ENCODE peak calls at places on chromosomes 2 and 18, in five cellular contexts. One of them, this sample, is unnamed.

GRCh38 chr18:79914614-79915160 is 36.8 kb downstream of the SLC66A2 start:
- DNase-seq in NCI-H2029 treated with DMSO at 0.1 percent for 48 hours: no peak
- DNase-seq in K562: no peak
- DNase-seq in GM12878: no peak
- DNase-seq in CD4-positive, alpha-beta memory T cell: no peak
- DNase-seq in this sample: no peak

GRCh38 chr2:201969938-201970785 is 63.5 kb upstream of the FZD7 start:
- DNase-seq in NCI-H2029 treated with DMSO at 0.1 percent for 48 hours: no peak
- DNase-seq in K562: no peak
- DNase-seq in GM12878: no peak
- DNase-seq in CD4-positive, alpha-beta memory T cell: no peak
- DNase-seq in this sample: no peak

GRCh38 chr2:69844560-69844959 is 15.1 kb downstream of the GMCL1 start:
- DNase-seq in NCI-H2029 treated with DMSO at 0.1 percent for 48 hours: no peak
- DNase-seq in K562: no peak
- DNase-seq in GM12878: no peak
- DNase-seq in CD4-positive, alpha-beta memory T cell: no peak
- DNase-seq in this sample: no peak

GRCh38 chr2:143778981-143779380 is 649.8 kb downstream of the ARHGAP15 start:
- DNase-seq in NCI-H2029 treated with DMSO at 0.1 percent for 48 hours: no peak
- DNase-seq in K562: no peak
- DNase-seq in GM12878: no peak
- DNase-seq in CD4-positive, alpha-beta memory T cell: no peak
- DNase-seq in this sample: no peak

GRCh38 chr2:196453613-196454047 is 185.9 kb upstream of the CCDC150 start:
- DNase-seq in NCI-H2029 treated with DMSO at 0.1 percent for 48 hours: no peak
- DNase-seq in K562: peak; percentile 7
- DNase-seq in GM12878: peak; percentile 72
- DNase-seq in CD4-positive, alpha-beta memory T cell: no peak
- DNase-seq in this sample: peak; percentile 18

GRCh38 chr2:67876176-67876575 is 186.6 kb downstream of the C1D start:
- DNase-seq in NCI-H2029 treated with DMSO at 0.1 percent for 48 hours: no peak
- DNase-seq in K562: no peak
- DNase-seq in GM12878: no peak
- DNase-seq in CD4-positive, alpha-beta memory T cell: no peak
- DNase-seq in this sample: no peak

GRCh38 chr2:173432049-173432754 is 77.5 kb downstream of the CDCA7 start:
- DNase-seq in NCI-H2029 treated with DMSO at 0.1 percent for 48 hours: no peak
- DNase-seq in K562: no peak
- DNase-seq in GM12878: no peak
- DNase-seq in CD4-positive, alpha-beta memory T cell: no peak
- DNase-seq in this sample: no peak

GRCh38 chr2:223779877-223780276 is 57.5 kb downstream of the AP1S3 start:
- DNase-seq in NCI-H2029 treated with DMSO at 0.1 percent for 48 hours: no peak
- DNase-seq in K562: peak; percentile 18
- DNase-seq in GM12878: no peak
- DNase-seq in CD4-positive, alpha-beta memory T cell: peak; percentile 44
- DNase-seq in this sample: peak; percentile 39

GRCh38 chr2:10419553-10420257 is 28.4 kb downstream of the ODC1 start:
- DNase-seq in NCI-H2029 treated with DMSO at 0.1 percent for 48 hours: no peak
- DNase-seq in K562: no peak
- DNase-seq in GM12878: no peak
- DNase-seq in CD4-positive, alpha-beta memory T cell: no peak
- DNase-seq in this sample: no peak

GRCh38 chr2:217000406-217000805 is 140.5 kb upstream of the TNP1 start:
- DNase-seq in NCI-H2029 treated with DMSO at 0.1 percent for 48 hours: no peak
- DNase-seq in K562: no peak
- DNase-seq in GM12878: no peak
- DNase-seq in CD4-positive, alpha-beta memory T cell: no peak
- DNase-seq in this sample: no peak

GRCh38 chr18:73153271-73153670 is 285.5 kb upstream of the NETO1 start:
- DNase-seq in NCI-H2029 treated with DMSO at 0.1 percent for 48 hours: no peak
- DNase-seq in K562: no peak
- DNase-seq in GM12878: no peak
- DNase-seq in CD4-positive, alpha-beta memory T cell: no peak
- DNase-seq in this sample: no peak

GRCh38 chr2:71419145-71419544 is 34.2 kb upstream of the DYSF start:
- DNase-seq in NCI-H2029 treated with DMSO at 0.1 percent for 48 hours: no peak
- DNase-seq in K562: no peak
- DNase-seq in GM12878: no peak
- DNase-seq in CD4-positive, alpha-beta memory T cell: no peak
- DNase-seq in this sample: no peak

GRCh38 chr2:222756951-222757645 is 85.6 kb downstream of the MOGAT1 start:
- DNase-seq in NCI-H2029 treated with DMSO at 0.1 percent for 48 hours: no peak
- DNase-seq in K562: no peak
- DNase-seq in GM12878: no peak
- DNase-seq in CD4-positive, alpha-beta memory T cell: no peak
- DNase-seq in this sample: peak; percentile 22

GRCh38 chr2:240604939-240605716 is 18.6 kb downstream of the CAPN10 start:
- DNase-seq in NCI-H2029 treated with DMSO at 0.1 percent for 48 hours: no peak
- DNase-seq in K562: no peak
- DNase-seq in GM12878: no peak
- DNase-seq in CD4-positive, alpha-beta memory T cell: no peak
- DNase-seq in this sample: peak; percentile 86

GRCh38 chr2:130391058-130391871 is 35.4 kb downstream of the PTPN18 start:
- DNase-seq in NCI-H2029 treated with DMSO at 0.1 percent for 48 hours: peak; percentile 42
- DNase-seq in K562: peak; percentile 66
- DNase-seq in GM12878: no peak
- DNase-seq in CD4-positive, alpha-beta memory T cell: peak; percentile 76
- DNase-seq in this sample: peak; percentile 71

GRCh38 chr2:65057391-65058052 is 1.3 kb downstream of the CEP68 start:
- DNase-seq in NCI-H2029 treated with DMSO at 0.1 percent for 48 hours: peak; percentile 83
- DNase-seq in K562: no peak
- DNase-seq in GM12878: peak; percentile 76
- DNase-seq in CD4-positive, alpha-beta memory T cell: peak; percentile 86
- DNase-seq in this sample: peak; percentile 50

GRCh38 chr2:99654419-99654818 is 164.6 kb upstream of the REV1 start:
- DNase-seq in NCI-H2029 treated with DMSO at 0.1 percent for 48 hours: no peak
- DNase-seq in K562: no peak
- DNase-seq in GM12878: no peak
- DNase-seq in CD4-positive, alpha-beta memory T cell: no peak
- DNase-seq in this sample: no peak

GRCh38 chr2:71716697-71717624 is 263.6 kb downstream of the DYSF start:
- DNase-seq in NCI-H2029 treated with DMSO at 0.1 percent for 48 hours: no peak
- DNase-seq in K562: peak; percentile 17
- DNase-seq in GM12878: no peak
- DNase-seq in CD4-positive, alpha-beta memory T cell: no peak
- DNase-seq in this sample: peak; percentile 13

GRCh38 chr2:43898134-43898957 is 59.6 kb downstream of the ABCG8 start:
- DNase-seq in NCI-H2029 treated with DMSO at 0.1 percent for 48 hours: no peak
- DNase-seq in K562: peak; percentile 43
- DNase-seq in GM12878: no peak
- DNase-seq in CD4-positive, alpha-beta memory T cell: no peak
- DNase-seq in this sample: no peak

GRCh38 chr2:156561326-156561725 is 125.1 kb downstream of the GPD2 start:
- DNase-seq in NCI-H2029 treated with DMSO at 0.1 percent for 48 hours: no peak
- DNase-seq in K562: no peak
- DNase-seq in GM12878: no peak
- DNase-seq in CD4-positive, alpha-beta memory T cell: no peak
- DNase-seq in this sample: no peak

GRCh38 chr2:239790313-239790712 is 234.8 kb downstream of the NDUFA10 start:
- DNase-seq in NCI-H2029 treated with DMSO at 0.1 percent for 48 hours: no peak
- DNase-seq in K562: no peak
- DNase-seq in GM12878: no peak
- DNase-seq in CD4-positive, alpha-beta memory T cell: no peak
- DNase-seq in this sample: no peak

GRCh38 chr18:2889761-2890192 is 43.0 kb downstream of the EMILIN2 start:
- DNase-seq in NCI-H2029 treated with DMSO at 0.1 percent for 48 hours: no peak
- DNase-seq in K562: no peak
- DNase-seq in GM12878: no peak
- DNase-seq in CD4-positive, alpha-beta memory T cell: peak; percentile 79
- DNase-seq in this sample: no peak

GRCh38 chr2:218216336-218216673 is 684 bp upstream of the ARPC2 start:
- DNase-seq in NCI-H2029 treated with DMSO at 0.1 percent for 48 hours: peak; percentile 42
- DNase-seq in K562: no peak
- DNase-seq in GM12878: no peak
- DNase-seq in CD4-positive, alpha-beta memory T cell: peak; percentile 47
- DNase-seq in this sample: no peak

GRCh38 chr2:106960633-106961205 is 74.8 kb upstream of the ST6GAL2 start:
- DNase-seq in NCI-H2029 treated with DMSO at 0.1 percent for 48 hours: no peak
- DNase-seq in K562: no peak
- DNase-seq in GM12878: no peak
- DNase-seq in CD4-positive, alpha-beta memory T cell: no peak
- DNase-seq in this sample: no peak

GRCh38 chr18:48622911-48623431 is 84.1 kb downstream of the CTIF start:
- DNase-seq in NCI-H2029 treated with DMSO at 0.1 percent for 48 hours: no peak
- DNase-seq in K562: no peak
- DNase-seq in GM12878: no peak
- DNase-seq in CD4-positive, alpha-beta memory T cell: no peak
- DNase-seq in this sample: no peak

GRCh38 chr2:104733544-104733943 is 120.4 kb upstream of the POU3F3 start:
- DNase-seq in NCI-H2029 treated with DMSO at 0.1 percent for 48 hours: no peak
- DNase-seq in K562: peak; percentile 56
- DNase-seq in GM12878: no peak
- DNase-seq in CD4-positive, alpha-beta memory T cell: no peak
- DNase-seq in this sample: peak; percentile 25

GRCh38 chr2:190863946-190864345 is 16.7 kb upstream of the GLS start:
- DNase-seq in NCI-H2029 treated with DMSO at 0.1 percent for 48 hours: peak; percentile 98
- DNase-seq in K562: no peak
- DNase-seq in GM12878: no peak
- DNase-seq in CD4-positive, alpha-beta memory T cell: no peak
- DNase-seq in this sample: no peak

GRCh38 chr2:233331536-233331935 is 22.8 kb upstream of the DGKD start:
- DNase-seq in NCI-H2029 treated with DMSO at 0.1 percent for 48 hours: no peak
- DNase-seq in K562: no peak
- DNase-seq in GM12878: peak; percentile 80
- DNase-seq in CD4-positive, alpha-beta memory T cell: peak; percentile 93
- DNase-seq in this sample: no peak

GRCh38 chr2:10481055-10481665 is 33.0 kb upstream of the ODC1 start:
- DNase-seq in NCI-H2029 treated with DMSO at 0.1 percent for 48 hours: no peak
- DNase-seq in K562: no peak
- DNase-seq in GM12878: no peak
- DNase-seq in CD4-positive, alpha-beta memory T cell: no peak
- DNase-seq in this sample: no peak

GRCh38 chr2:19879115-19879514 is 22.7 kb downstream of the TTC32 start:
- DNase-seq in NCI-H2029 treated with DMSO at 0.1 percent for 48 hours: no peak
- DNase-seq in K562: no peak
- DNase-seq in GM12878: no peak
- DNase-seq in CD4-positive, alpha-beta memory T cell: no peak
- DNase-seq in this sample: no peak

GRCh38 chr2:203759692-203760365 is 53.4 kb downstream of the CD28 start:
- DNase-seq in NCI-H2029 treated with DMSO at 0.1 percent for 48 hours: no peak
- DNase-seq in K562: no peak
- DNase-seq in GM12878: no peak
- DNase-seq in CD4-positive, alpha-beta memory T cell: no peak
- DNase-seq in this sample: peak; percentile 69

GRCh38 chr18:22840606-22841144 is 92.5 kb upstream of the RBBP8 start:
- DNase-seq in NCI-H2029 treated with DMSO at 0.1 percent for 48 hours: no peak
- DNase-seq in K562: no peak
- DNase-seq in GM12878: no peak
- DNase-seq in CD4-positive, alpha-beta memory T cell: no peak
- DNase-seq in this sample: no peak

GRCh38 chr2:64276417-64277095 is 132.3 kb upstream of the PELI1 start:
- DNase-seq in NCI-H2029 treated with DMSO at 0.1 percent for 48 hours: no peak
- DNase-seq in K562: no peak
- DNase-seq in GM12878: no peak
- DNase-seq in CD4-positive, alpha-beta memory T cell: no peak
- DNase-seq in this sample: no peak

GRCh38 chr2:190470256-190470826 is 62.2 kb downstream of the MFSD6 start:
- DNase-seq in NCI-H2029 treated with DMSO at 0.1 percent for 48 hours: no peak
- DNase-seq in K562: no peak
- DNase-seq in GM12878: no peak
- DNase-seq in CD4-positive, alpha-beta memory T cell: no peak
- DNase-seq in this sample: no peak

GRCh38 chr2:71613566-71613952 is 160.2 kb downstream of the DYSF start:
- DNase-seq in NCI-H2029 treated with DMSO at 0.1 percent for 48 hours: no peak
- DNase-seq in K562: no peak
- DNase-seq in GM12878: no peak
- DNase-seq in CD4-positive, alpha-beta memory T cell: no peak
- DNase-seq in this sample: no peak

GRCh38 chr2:166651080-166651675 is 157.1 kb upstream of the SCN7A start:
- DNase-seq in NCI-H2029 treated with DMSO at 0.1 percent for 48 hours: peak; percentile 65
- DNase-seq in K562: no peak
- DNase-seq in GM12878: no peak
- DNase-seq in CD4-positive, alpha-beta memory T cell: no peak
- DNase-seq in this sample: no peak

GRCh38 chr2:210630904-210631560 is 74.6 kb downstream of the CPS1 start:
- DNase-seq in NCI-H2029 treated with DMSO at 0.1 percent for 48 hours: peak; percentile 77
- DNase-seq in K562: no peak
- DNase-seq in GM12878: no peak
- DNase-seq in CD4-positive, alpha-beta memory T cell: no peak
- DNase-seq in this sample: no peak

This sample was measured in LoVo.